ENCODE peak calls at places on chromosomes 4 and X, in five cellular contexts. X, Q, T, Z and C are unnamed samples.

GRCh38 chrX:9912341-9912740 is 54.8 kb upstream of the CLDN34 start:
- DNase-seq in X (no peak), Q (no peak), T (peak; percentile 38), Z (no peak), C (no peak)

GRCh38 chr4:183996868-183997267 is 91.8 kb downstream of the STOX2 start:
- DNase-seq in X (no peak), Q (no peak), T (no peak), Z (no peak), C (no peak)

GRCh38 chr4:179583221-179583620 is 2141.0 kb upstream of the AGA start:
- DNase-seq in X (no peak), Q (no peak), T (no peak), Z (no peak), C (no peak)

GRCh38 chr4:147509386-147509785 is 28.5 kb downstream of the EDNRA start:
- DNase-seq in X (no peak), Q (no peak), T (no peak), Z (no peak), C (no peak)

GRCh38 chr4:106541253-106541652 is 172.7 kb upstream of the GIMD1 start:
- DNase-seq in X (no peak), Q (no peak), T (no peak), Z (no peak), C (no peak)

GRCh38 chr4:168666531-168666930 is 169.7 kb downstream of the PALLD start:
- DNase-seq in X (no peak), Q (no peak), T (no peak), Z (no peak), C (no peak)

GRCh38 chr4:8325284-8325973 is 55.9 kb downstream of the HTRA3 start:
- DNase-seq in X (no peak), Q (no peak), T (no peak), Z (no peak), C (no peak)

GRCh38 chr4:41458689-41459088 is 79.3 kb upstream of the LIMCH1 start:
- DNase-seq in X (no peak), Q (no peak), T (no peak), Z (no peak), C (no peak)

GRCh38 chrX:38225093-38225492 is 4.4 kb upstream of the SRPX start:
- DNase-seq in X (no peak), Q (no peak), T (no peak), Z (no peak), C (no peak)

GRCh38 chr4:123922847-123923246 is 526.3 kb downstream of the SPRY1 start:
- DNase-seq in X (no peak), Q (no peak), T (no peak), Z (no peak), C (no peak)

GRCh38 chr4:37685211-37685725 is 908 bp downstream of the RELL1 start:
- DNase-seq in X (peak; percentile 31), Q (peak; percentile 63), T (no peak), Z (no peak), C (no peak)

GRCh38 chr4:186943607-186943908 is 219.9 kb upstream of the FAT1 start:
- DNase-seq in X (no peak), Q (no peak), T (no peak), Z (no peak), C (no peak)

GRCh38 chrX:139178980-139179379 is 351.6 kb upstream of the F9 start:
- DNase-seq in X (no peak), Q (no peak), T (no peak), Z (no peak), C (no peak)

GRCh38 chr4:76704133-76704881 is 193.6 kb downstream of the SOWAHB start:
- DNase-seq in X (no peak), Q (no peak), T (no peak), Z (peak; percentile 89), C (no peak)

GRCh38 chr4:139247241-139247640 is 32.8 kb downstream of the MGARP start:
- DNase-seq in X (no peak), Q (no peak), T (no peak), Z (no peak), C (no peak)

GRCh38 chr4:73329300-73329699 is 70.7 kb upstream of the ANKRD17 start:
- DNase-seq in X (no peak), Q (no peak), T (no peak), Z (no peak), C (no peak)

GRCh38 chr4:6443035-6444023 is 29.1 kb downstream of the PPP2R2C start:
- DNase-seq in X (no peak), Q (no peak), T (no peak), Z (no peak), C (no peak)

GRCh38 chr4:186920486-186920885 is 196.8 kb upstream of the FAT1 start:
- DNase-seq in X (no peak), Q (no peak), T (no peak), Z (no peak), C (no peak)

GRCh38 chr4:20251061-20251795 is 477 bp upstream of the SLIT2 start:
- DNase-seq in X (no peak), Q (no peak), T (no peak), Z (no peak), C (no peak)

GRCh38 chr4:25081866-25082471 is 51.2 kb upstream of the LGI2 start:
- DNase-seq in X (no peak), Q (no peak), T (no peak), Z (no peak), C (no peak)

GRCh38 chrX:108221481-108221880 is 129.9 kb downstream of the ATG4A start:
- DNase-seq in X (no peak), Q (no peak), T (no peak), Z (no peak), C (no peak)

GRCh38 chr4:8394125-8394524 is 46.4 kb downstream of the ACOX3 start:
- DNase-seq in X (no peak), Q (no peak), T (peak; percentile 35), Z (no peak), C (no peak)

GRCh38 chr4:165394275-165394674 is 15.5 kb downstream of the CPE start:
- DNase-seq in X (no peak), Q (no peak), T (no peak), Z (no peak), C (no peak)

GRCh38 chr4:87863486-87863885 is 30.7 kb downstream of the MEPE start:
- DNase-seq in X (no peak), Q (no peak), T (no peak), Z (no peak), C (no peak)

GRCh38 chrX:130716822-130717405 is 186.1 kb downstream of the ENOX2 start:
- DNase-seq in X (no peak), Q (no peak), T (no peak), Z (no peak), C (no peak)

GRCh38 chrX:105475801-105476200 is 255.3 kb upstream of the TEX13A start:
- DNase-seq in X (no peak), Q (no peak), T (no peak), Z (no peak), C (no peak)

GRCh38 chr4:1866095-1866755 is 5.0 kb upstream of the NSD2 start:
- DNase-seq in X (no peak), Q (no peak), T (no peak), Z (no peak), C (no peak)

GRCh38 chrX:46549914-46550313 is 4.7 kb upstream of the ZNF674 start:
- DNase-seq in X (no peak), Q (no peak), T (no peak), Z (no peak), C (no peak)

GRCh38 chr4:14301993-14302392 is 674.5 kb upstream of the BOD1L1 start:
- DNase-seq in X (no peak), Q (no peak), T (no peak), Z (no peak), C (no peak)

GRCh38 chr4:39032218-39033085 is at the start of gene TMEM156:
- DNase-seq in X (peak; percentile 55), Q (peak; percentile 13), T (no peak), Z (no peak), C (no peak)

GRCh38 chr4:67861513-67861912 is 22.3 kb downstream of the TMPRSS11D start:
- DNase-seq in X (no peak), Q (no peak), T (no peak), Z (no peak), C (no peak)

GRCh38 chr4:54254915-54255246 is 25.8 kb downstream of the PDGFRA start:
- DNase-seq in X (no peak), Q (no peak), T (no peak), Z (no peak), C (no peak)

GRCh38 chr4:53346920-53347852 is 18.7 kb downstream of the SCFD2 start:
- DNase-seq in X (no peak), Q (no peak), T (no peak), Z (no peak), C (no peak)

GRCh38 chr4:20615492-20616136 is 84.6 kb upstream of the PACRGL start:
- DNase-seq in X (no peak), Q (no peak), T (no peak), Z (no peak), C (no peak)

GRCh38 chrX:12999422-12999821 is 24.5 kb downstream of the TMSB4X start:
- DNase-seq in X (peak; percentile 68), Q (peak; percentile 24), T (no peak), Z (no peak), C (no peak)

GRCh38 chrX:115892056-115892708 is 278.4 kb upstream of the AGTR2 start:
- DNase-seq in X (no peak), Q (no peak), T (no peak), Z (peak; percentile 69), C (no peak)

GRCh38 chr4:60934896-60935295 is 265.2 kb upstream of the ADGRL3 start:
- DNase-seq in X (no peak), Q (no peak), T (no peak), Z (no peak), C (no peak)

GRCh38 chr4:3037957-3038451 is 36.3 kb downstream of the HTT-AS start:
- DNase-seq in X (no peak), Q (no peak), T (no peak), Z (no peak), C (no peak)

GRCh38 chrX:11380187-11380586 is 87.0 kb downstream of the AMELX start:
- DNase-seq in X (no peak), Q (no peak), T (no peak), Z (no peak), C (no peak)

GRCh38 chr4:17060230-17060629 is 161.8 kb upstream of the LDB2 start:
- DNase-seq in X (no peak), Q (no peak), T (no peak), Z (no peak), C (no peak)